ENCODE peak calls at places on chromosomes 5 and 9, in five cellular contexts. O is sciatic nerve, I is GM23248, J is GM12865, G is GM13977. F is an unnamed sample.
A peak's percentile ranks its signal among the peaks of the same experiment; 100 is the strongest.

GRCh38 chr5:110351451-110351850 is 375.0 kb downstream of the TMEM232 start:
- DNase-seq in O (no peak), I (peak; percentile 41), J (no peak), G (no peak), F (no peak)

GRCh38 chr9:91421022-91421765 is 2.4 kb downstream of the NFIL3 start:
- DNase-seq in O (peak; percentile 72), I (peak; percentile 66), J (no peak), G (peak; percentile 48), F (no peak)

GRCh38 chr9:134218230-134218629 is 53.9 kb upstream of the RNU6ATAC start:
- DNase-seq in O (peak; percentile 35), I (no peak), J (no peak), G (no peak), F (no peak)

GRCh38 chr5:39775458-39776365 is 350.9 kb upstream of the DAB2 start:
- DNase-seq in O (no peak), I (peak; percentile 94), J (no peak), G (no peak), F (no peak)

GRCh38 chr9:277595-278330 is 63.1 kb downstream of the DOCK8 start:
- DNase-seq in O (no peak), I (no peak), J (no peak), G (no peak), F (no peak)

GRCh38 chr9:21681641-21682040 is 120.8 kb upstream of the MTAP start:
- DNase-seq in O (no peak), I (peak; percentile 87), J (no peak), G (no peak), F (no peak)

GRCh38 chr9:113646946-113647914 is 183.7 kb downstream of the RGS3 start:
- DNase-seq in O (peak; percentile 27), I (no peak), J (no peak), G (no peak), F (peak; percentile 73)

GRCh38 chr5:29697786-29698414 is 1495.6 kb upstream of the CDH6 start:
- DNase-seq in O (no peak), I (no peak), J (no peak), G (no peak), F (no peak)

GRCh38 chr5:76082790-76083554 is at the start of gene SV2C:
- DNase-seq in O (no peak), I (peak; percentile 44), J (peak; percentile 30), G (peak; percentile 60), F (peak; percentile 89)

GRCh38 chr9:91680129-91680528 is 256.5 kb upstream of the NFIL3 start:
- DNase-seq in O (no peak), I (peak; percentile 41), J (no peak), G (no peak), F (no peak)

GRCh38 chr5:16616536-16617271 is at the start of gene RETREG1:
- DNase-seq in O (peak; percentile 81), I (peak; percentile 51), J (peak; percentile 25), G (peak; percentile 75), F (no peak)

GRCh38 chr5:151058301-151058700 is 22.5 kb downstream of the TNIP1 start:
- DNase-seq in O (no peak), I (no peak), J (no peak), G (no peak), F (no peak)

GRCh38 chr9:135146766-135147472 is 59.5 kb downstream of the OLFM1 start:
- DNase-seq in O (no peak), I (peak; percentile 36), J (no peak), G (no peak), F (no peak)